ENCODE peak calls at places on chromosome 5, in ten cellular contexts. N is choroid plexus epithelial cell, V is neural progenitor cell, Z is stomach, R is Calu3, O is spleen, P is GM23338, Q is colonic mucosa, W is tibial artery, L is AG10803. G is an unnamed sample.

GRCh38 chr5:172361566-172362238 is 78.1 kb upstream of the UBTD2 start:
- DNase-seq in Q (no peak), V (no peak), Z (no peak), L (peak; percentile 99), W (peak; percentile 92), R (peak; percentile 84), O (no peak), P (no peak), N (peak; percentile 95), G (no peak)

GRCh38 chr5:121890297-121890858 is 38.7 kb downstream of the FTMT start:
- DNase-seq in W (no peak), L (no peak), P (peak; percentile 20), O (no peak), Z (no peak), V (peak; percentile 26), R (no peak), N (no peak), Q (no peak), G (no peak)

GRCh38 chr5:133754575-133755169 is 142.3 kb upstream of the FSTL4 start:
- DNase-seq in Z (peak; percentile 40), P (peak; percentile 73), O (no peak), W (no peak), N (peak; percentile 66), L (peak; percentile 21), V (peak; percentile 63), R (peak; percentile 36), Q (no peak), G (peak; percentile 46)

GRCh38 chr5:177128551-177128976 is 5.0 kb upstream of the NSD1 start:
- DNase-seq in R (no peak), V (no peak), O (peak; percentile 62), N (no peak), W (no peak), Z (no peak), L (peak; percentile 43), P (no peak), Q (no peak), G (peak; percentile 4)

GRCh38 chr5:52989781-52990530 is 804 bp downstream of the ITGA2 start:
- DNase-seq in V (peak; percentile 67), W (peak; percentile 67), N (peak; percentile 74), Z (peak; percentile 34), Q (peak; percentile 74), O (peak; percentile 78), R (peak; percentile 46), P (peak; percentile 71), L (peak; percentile 57), G (peak; percentile 45)

GRCh38 chr5:174231961-174232487 is 186.5 kb downstream of the NSG2 start:
- DNase-seq in O (no peak), V (no peak), P (no peak), W (no peak), L (peak; percentile 45), Z (no peak), Q (no peak), N (peak; percentile 31), R (no peak), G (no peak)

GRCh38 chr5:89967806-89968444 is 441.6 kb downstream of the CETN3 start:
- DNase-seq in P (no peak), W (no peak), Z (no peak), N (peak; percentile 71), L (peak; percentile 34), O (no peak), Q (no peak), R (no peak), V (no peak), G (no peak)

GRCh38 chr5:141856030-141856790 is 22.0 kb downstream of the PCDH1 start:
- DNase-seq in W (no peak), L (no peak), R (no peak), Q (no peak), V (no peak), Z (no peak), O (no peak), N (no peak), P (no peak), G (no peak)

GRCh38 chr5:80070338-80071056 is 35.3 kb downstream of the THBS4 start:
- DNase-seq in V (no peak), N (no peak), W (no peak), L (peak; percentile 40), P (no peak), Q (no peak), Z (no peak), O (no peak), R (no peak), G (peak; percentile 26)

GRCh38 chr5:10863763-10864383 is 102.8 kb upstream of the DAP start:
- DNase-seq in O (no peak), P (peak; percentile 84), R (peak; percentile 76), W (peak; percentile 54), Z (peak; percentile 55), L (peak; percentile 33), N (peak; percentile 69), Q (peak; percentile 61), V (peak; percentile 65), G (peak; percentile 79)

GRCh38 chr5:10867408-10868303 is 106.6 kb upstream of the DAP start:
- DNase-seq in Q (no peak), N (no peak), O (no peak), Z (no peak), V (no peak), R (no peak), L (no peak), W (no peak), P (no peak), G (no peak)

DNA sequence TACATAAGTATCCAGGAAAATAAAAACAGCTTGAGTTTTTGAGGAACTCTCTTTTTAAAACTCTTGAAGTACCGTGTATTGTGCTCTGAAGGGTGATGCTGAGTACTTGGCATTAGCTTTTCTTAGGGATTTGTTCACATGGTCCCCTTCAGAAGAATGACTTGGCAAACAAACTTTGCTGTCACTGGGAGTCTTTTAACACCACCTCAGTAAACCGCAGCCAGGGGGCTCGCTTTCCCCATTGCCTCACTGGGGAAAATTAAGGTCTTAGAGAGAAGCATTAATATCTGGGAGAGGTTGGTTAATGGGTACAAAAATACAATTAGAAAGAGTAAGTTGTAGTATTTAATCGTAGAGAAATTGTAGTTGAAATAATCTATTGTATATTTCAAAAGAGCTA is 105.9 kb upstream of the DAP start:
- DNase-seq in W (no peak), O (no peak), R (no peak), Q (no peak), L (no peak), V (peak; percentile 33), N (peak; percentile 12), P (peak; percentile 65), Z (no peak), G (no peak)
- TF ChIP-seq CTCF in W (no peak), O (no peak), R (no peak), Q (no peak), L (no peak), V (peak; percentile 53), N (peak; percentile 49), P (peak; percentile 76), Z (no peak), G (no peak)

GRCh38 chr5:40165789-40166728 is 513.7 kb upstream of the PTGER4 start:
- DNase-seq in R (no peak), P (peak; percentile 24), Z (no peak), V (peak; percentile 3), N (peak; percentile 57), L (peak; percentile 3), O (no peak), Q (no peak), W (no peak), G (no peak)
- TF ChIP-seq CTCF in R (no peak), P (peak; percentile 32), Z (no peak), V (peak; percentile 18), N (peak; percentile 39), L (peak; percentile 8), O (no peak), Q (no peak), W (no peak), G (no peak)

GRCh38 chr5:115774684-115775083 is 41.8 kb downstream of the CDO1 start:
- DNase-seq in V (no peak), L (no peak), R (no peak), Q (no peak), P (no peak), W (no peak), Z (no peak), O (no peak), N (no peak), G (no peak)

GRCh38 chr5:115766608-115767007 is 49.9 kb downstream of the CDO1 start:
- DNase-seq in R (no peak), L (no peak), O (no peak), P (no peak), N (no peak), Q (no peak), V (no peak), Z (no peak), W (no peak), G (no peak)

GRCh38 chr5:115767424-115767823 is 49.0 kb downstream of the CDO1 start:
- DNase-seq in V (no peak), W (no peak), P (no peak), R (no peak), Q (no peak), L (no peak), Z (no peak), O (no peak), N (no peak), G (no peak)

GRCh38 chr5:115773010-115773580 is 43.4 kb downstream of the CDO1 start:
- DNase-seq in O (no peak), N (no peak), R (no peak), W (no peak), L (no peak), Q (no peak), Z (no peak), V (peak; percentile 13), P (peak; percentile 11), G (no peak)

GRCh38 chr5:115770466-115770865 is 46.0 kb downstream of the CDO1 start:
- DNase-seq in Q (peak; percentile 17), W (no peak), N (no peak), P (peak; percentile 87), V (peak; percentile 69), Z (peak; percentile 25), L (peak; percentile 6), R (peak; percentile 6), O (no peak), G (no peak)
- TF ChIP-seq CTCF in Q (peak; percentile 27), W (no peak), N (peak; percentile 57), P (peak; percentile 92), V (peak; percentile 78), Z (no peak), L (peak; percentile 52), R (no peak), O (peak; percentile 13), G (peak; percentile 13)

GRCh38 chr5:145775893-145776444 is 59.2 kb downstream of the PRELID2 start:
- DNase-seq in P (no peak), Z (no peak), O (no peak), N (peak; percentile 96), Q (no peak), R (peak; percentile 24), W (no peak), L (peak; percentile 84), V (no peak), G (no peak)

GRCh38 chr5:145776886-145777285 is 58.3 kb downstream of the PRELID2 start:
- DNase-seq in O (no peak), V (no peak), Z (no peak), N (peak; percentile 65), W (no peak), P (no peak), L (peak; percentile 37), Q (no peak), R (no peak), G (no peak)

GRCh38 chr5:145775411-145775810 is 59.7 kb downstream of the PRELID2 start:
- DNase-seq in Z (no peak), Q (no peak), P (no peak), L (peak; percentile 20), W (no peak), V (no peak), O (no peak), R (no peak), N (peak; percentile 31), G (no peak)

GRCh38 chr5:145777445-145778063 is 57.6 kb downstream of the PRELID2 start:
- DNase-seq in R (no peak), N (no peak), P (no peak), L (no peak), W (no peak), Z (no peak), Q (no peak), O (no peak), V (no peak), G (no peak)

GRCh38 chr5:145774442-145774841 is 60.7 kb downstream of the PRELID2 start:
- DNase-seq in L (no peak), N (peak; percentile 13), Q (no peak), O (no peak), Z (no peak), W (no peak), V (peak; percentile 5), R (no peak), P (no peak), G (no peak)
- TF ChIP-seq CTCF in L (no peak), N (no peak), Q (no peak), O (no peak), Z (no peak), W (no peak), V (no peak), R (no peak), P (no peak), G (no peak)

G was measured in GM20000.